ENCODE peak calls at places on chromosomes 4 and X, in five cellular contexts. Z is fibroblast of lung, D is neural progenitor cell, Q is NT2/D1, N is astrocyte. E is an unnamed sample.

GRCh38 chrX:153873282-153874090 is 12.5 kb downstream of the L1CAM start:
- DNase-seq in Z (no peak), D (peak), Q (peak), N (no peak), E (peak)

GRCh38 chrX:15207384-15207783 is 62.5 kb downstream of the ASB9 start:
- DNase-seq in Z (no peak), D (no peak), Q (no peak), N (no peak), E (no peak)

GRCh38 chrX:48761674-48762471 is at the start of gene GLOD5:
- DNase-seq in Z (peak), D (peak), Q (peak), N (no peak), E (peak)

GRCh38 chr4:30837131-30837539 is 117.0 kb downstream of the PCDH7 start:
- DNase-seq in Z (peak), D (peak), Q (peak), N (peak), E (no peak)

GRCh38 chrX:125622899-125623298 is 303.2 kb downstream of the TEX13C start:
- DNase-seq in Z (no peak), D (no peak), Q (no peak), N (no peak), E (no peak)

GRCh38 chrX:65203545-65203944 is 227.3 kb upstream of the ZC4H2 start:
- DNase-seq in Z (no peak), D (no peak), Q (no peak), N (no peak), E (peak)

GRCh38 chr4:103021120-103021519 is 1.6 kb upstream of the SLC9B1 start:
- DNase-seq in Z (no peak), D (no peak), Q (no peak), N (no peak), E (no peak)

GRCh38 chr4:152281211-152281610 is 254.7 kb downstream of the FBXW7 start:
- DNase-seq in Z (no peak), D (no peak), Q (no peak), N (peak), E (no peak)

GRCh38 chr4:151690164-151690856 is 70.5 kb downstream of the GATB start:
- DNase-seq in Z (peak), D (peak), Q (no peak), N (peak), E (no peak)

DNA sequence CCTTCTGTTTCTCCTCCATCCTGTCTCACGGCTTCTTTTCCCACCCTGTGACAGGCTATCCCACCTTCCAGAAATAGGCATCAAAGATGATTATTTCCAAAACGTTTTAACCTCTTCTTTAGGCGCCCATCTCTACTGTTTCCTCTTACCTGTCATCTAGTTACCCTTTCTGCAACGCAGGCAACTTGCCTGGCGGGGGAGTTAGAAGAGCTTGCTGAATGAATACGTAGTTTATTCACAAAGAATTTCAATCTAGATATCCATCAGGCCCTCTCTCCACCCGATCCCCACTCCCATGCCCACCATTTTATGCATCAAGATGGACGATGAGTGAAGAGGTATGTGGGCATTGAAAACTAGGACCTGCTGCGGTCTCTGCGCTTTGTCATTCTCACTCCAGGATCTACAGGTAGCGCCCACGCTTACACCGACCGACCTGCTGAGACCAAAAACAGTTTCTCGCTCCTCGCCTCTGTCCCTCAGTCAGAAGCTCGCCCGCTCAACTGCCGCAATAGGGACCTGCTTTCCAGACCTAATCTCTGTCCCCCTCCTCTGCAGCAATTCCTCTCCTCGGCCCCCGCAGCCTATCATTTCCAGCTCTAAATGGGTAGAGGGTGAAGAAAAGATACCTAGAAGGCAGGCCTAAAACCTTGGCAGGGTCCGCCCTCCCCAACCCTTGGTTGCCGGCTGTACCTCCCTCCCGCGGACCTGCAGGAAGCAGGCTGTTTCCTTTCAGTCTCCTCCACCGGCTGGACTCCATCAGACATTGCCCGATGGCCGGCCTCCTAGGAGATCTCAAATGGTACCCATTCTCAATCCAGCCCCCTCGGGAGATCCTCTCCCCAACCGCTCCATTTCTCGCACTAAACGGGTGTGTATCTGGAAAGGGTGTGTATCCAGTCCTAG is 624 bp downstream of the BEX5 start:
- DNase-seq in Z (no peak), D (peak), Q (no peak), N (no peak), E (no peak)
- H3K9ac ChIP-seq in Z (no peak), D (no peak), Q (peak), N (peak), E (no peak)

DNA sequence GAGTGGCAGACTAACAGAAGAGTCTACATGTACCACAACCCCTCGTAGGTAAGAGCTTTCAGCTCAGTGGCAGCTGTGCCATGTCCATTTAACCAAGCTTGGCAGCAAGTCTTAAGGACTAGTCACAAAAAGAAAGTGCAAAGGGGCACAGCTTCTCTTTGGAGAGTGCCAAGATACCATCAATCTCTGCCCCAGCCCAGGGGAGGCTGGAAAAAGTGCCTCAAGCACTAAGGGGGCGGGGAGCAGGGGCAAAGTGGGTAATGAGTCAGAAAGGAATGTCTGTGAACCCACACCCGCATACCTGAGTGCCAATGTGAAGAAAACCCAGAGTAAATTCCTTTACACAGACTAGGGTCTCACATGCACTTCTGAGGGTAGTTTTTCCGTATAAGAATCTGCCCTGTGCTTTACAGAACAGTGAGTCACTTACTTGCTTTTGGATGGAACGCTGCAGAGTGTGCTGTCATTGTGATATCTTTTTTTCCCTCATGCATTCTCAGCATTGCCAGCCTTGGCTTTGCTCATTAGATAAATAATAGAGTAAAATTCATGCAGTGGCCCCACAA is 219.8 kb downstream of the ZNF674 start:
- DNase-seq in Z (peak), D (peak), Q (no peak), N (peak), E (peak)
- H3K9ac ChIP-seq in Z (no peak), D (no peak), Q (peak), N (peak), E (peak)

DNA sequence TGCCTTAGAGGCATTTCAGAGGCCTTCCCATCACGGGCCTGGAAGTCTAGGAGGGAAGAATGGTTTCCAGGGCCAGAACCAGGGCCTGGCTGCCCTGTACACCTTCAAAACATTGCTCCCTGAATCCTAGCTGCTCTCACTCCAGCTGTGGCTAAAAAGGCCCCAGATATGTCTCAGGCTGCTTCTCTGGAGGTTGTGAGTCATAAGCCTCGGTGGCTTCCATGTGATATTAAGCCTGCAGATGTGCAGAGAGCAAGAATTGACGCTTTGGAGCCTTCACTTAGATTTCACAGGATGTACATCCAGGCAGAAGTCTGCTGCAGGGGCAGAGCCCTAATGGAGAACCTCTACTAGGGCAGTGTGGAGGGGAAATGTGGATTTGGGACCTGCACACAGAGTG is 502.5 kb downstream of the GRXCR1 start:
- DNase-seq in Z (peak), D (no peak), Q (no peak), N (peak), E (no peak)
- H3K9ac ChIP-seq in Z (no peak), D (no peak), Q (no peak), N (no peak), E (no peak)

DNA sequence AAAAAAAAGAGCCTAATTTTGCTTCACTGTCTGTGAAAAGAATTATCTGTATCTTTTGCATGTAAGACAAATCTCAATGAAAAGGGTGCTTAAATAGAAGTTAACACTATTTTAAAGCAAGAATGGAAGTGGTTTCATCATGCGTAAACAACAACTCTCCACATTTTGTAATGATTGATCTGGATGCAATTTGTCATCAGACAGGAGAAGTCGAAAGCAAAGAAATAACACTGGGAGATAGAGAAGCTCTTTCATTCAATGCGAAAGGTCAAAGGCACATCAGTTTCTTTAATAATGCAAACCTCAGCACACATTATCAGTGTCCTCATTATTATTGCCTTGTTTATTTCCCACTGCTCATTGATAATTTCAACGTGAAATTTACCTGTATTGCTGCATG is 8.8 kb downstream of the KLKB1 start:
- DNase-seq in Z (no peak), D (no peak), Q (no peak), N (no peak), E (no peak)
- H3K9ac ChIP-seq in Z (no peak), D (no peak), Q (no peak), N (no peak), E (no peak)

GRCh38 chrX:17854069-17854468 is 7.0 kb downstream of the RAI2 start:
- DNase-seq in Z (no peak), D (no peak), Q (no peak), N (no peak), E (no peak)
- H3K9ac ChIP-seq in Z (no peak), D (no peak), Q (no peak), N (no peak), E (no peak)

GRCh38 chr4:157634057-157634456 is 413.5 kb downstream of the GRIA2 start:
- DNase-seq in Z (no peak), D (no peak), Q (no peak), N (no peak), E (no peak)
- H3K9ac ChIP-seq in Z (no peak), D (no peak), Q (no peak), N (no peak), E (no peak)

GRCh38 chrX:13716905-13717304 is 17.5 kb downstream of the TRAPPC2 start:
- DNase-seq in Z (no peak), D (no peak), Q (no peak), N (no peak), E (no peak)
- H3K9ac ChIP-seq in Z (no peak), D (no peak), Q (no peak), N (no peak), E (no peak)

GRCh38 chr4:139633661-139634060 is 32.0 kb upstream of the MGST2 start:
- DNase-seq in Z (peak), D (peak), Q (no peak), N (no peak), E (peak)
- H3K9ac ChIP-seq in Z (no peak), D (no peak), Q (no peak), N (peak), E (no peak)

GRCh38 chr4:123640824-123641223 is 244.2 kb downstream of the SPRY1 start:
- DNase-seq in Z (no peak), D (no peak), Q (no peak), N (no peak), E (no peak)

GRCh38 chr4:123643691-123644090 is 247.1 kb downstream of the SPRY1 start:
- DNase-seq in Z (no peak), D (peak), Q (no peak), N (no peak), E (no peak)

GRCh38 chr4:123640271-123640670 is 243.7 kb downstream of the SPRY1 start:
- DNase-seq in Z (peak), D (no peak), Q (no peak), N (peak), E (no peak)

DNA sequence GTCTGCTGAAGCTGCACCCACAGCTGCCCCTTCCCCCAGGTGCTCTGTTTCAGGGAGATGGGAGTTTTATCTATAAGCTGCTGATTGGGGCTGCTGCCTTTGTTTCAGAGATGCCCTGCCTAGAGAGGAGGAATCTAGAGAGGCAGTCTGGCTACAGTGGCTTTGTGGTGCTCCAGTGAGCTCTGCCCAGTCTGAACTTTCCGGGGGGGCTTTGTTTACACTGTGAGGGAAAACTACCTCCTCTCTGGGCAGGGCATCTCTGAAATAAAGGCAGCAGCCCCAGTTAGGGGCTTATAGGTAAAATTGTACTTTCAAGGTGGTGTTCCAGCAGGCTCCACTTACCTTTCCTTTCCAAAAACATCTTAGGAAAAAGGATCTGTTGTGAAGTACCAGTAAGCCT is 242.2 kb downstream of the SPRY1 start:
- DNase-seq in Z (no peak), D (no peak), Q (no peak), N (no peak), E (no peak)
- H3K9ac ChIP-seq in Z (no peak), D (no peak), Q (no peak), N (no peak), E (no peak)

GRCh38 chr4:139042981-139043460 is 27.4 kb downstream of the NOCT start:
- DNase-seq in Z (no peak), D (peak), Q (no peak), N (no peak), E (no peak)
- H3K9ac ChIP-seq in Z (no peak), D (no peak), Q (no peak), N (no peak), E (no peak)

E was measured in endodermal cell.